ENCODE peak calls at places on chromosomes 11 and 22, in seven cellular contexts. E is stimulated activated effector memory CD8-positive, alpha-beta T cell treated with anti-CD3 and anti-CD28 coated beads, Interleukin-12 subunit alpha, Interleukin-12 subunit beta, amount 100 ng/mL, for 72 hours; L is stimulated activated CD4-positive, alpha-beta T cell treated with anti-CD3 and anti-CD28 coated beads, Interleukin-4, amount 100 ng/mL, for 24 hours; I is astrocyte of the hippocampus; O is AG09309; N is HAP-1; P is astrocyte. R is an unnamed sample.

GRCh38 chr11:34783816-34784317 is 132.3 kb downstream of the APIP start:
- DNase-seq in L (no peak), N (no peak), O (no peak), E (no peak), I (no peak), P (no peak), R (no peak)

GRCh38 chr11:70088735-70089250 is 10.7 kb downstream of the ANO1 start:
- DNase-seq in L (no peak), O (no peak), I (no peak), P (no peak), N (no peak), E (no peak), R (no peak)

GRCh38 chr22:46674367-46674781 is 54.2 kb downstream of the GRAMD4 start:
- DNase-seq in E (peak), I (no peak), N (no peak), P (no peak), L (peak), O (no peak), R (no peak)

GRCh38 chr22:36211237-36211881 is 9.8 kb upstream of the APOL4 start:
- DNase-seq in I (peak), O (no peak), P (peak), N (no peak), L (no peak), E (no peak), R (no peak)

GRCh38 chr11:67642148-67642475 is 2.5 kb upstream of the TBX10 start:
- DNase-seq in P (no peak), N (no peak), I (no peak), L (no peak), E (no peak), O (no peak), R (no peak)

GRCh38 chr22:19983701-19984100 is 32.9 kb downstream of the ARVCF start:
- DNase-seq in I (no peak), P (no peak), N (no peak), L (no peak), O (no peak), E (no peak), R (no peak)

GRCh38 chr22:44380716-44381500 is 68.2 kb upstream of the SHISAL1 start:
- DNase-seq in L (no peak), P (no peak), E (no peak), O (no peak), I (no peak), N (no peak), R (no peak)

GRCh38 chr22:46578251-46578823 is 40.9 kb upstream of the CELSR1 start:
- DNase-seq in P (no peak), O (no peak), E (no peak), L (no peak), N (no peak), I (no peak), R (no peak)

GRCh38 chr22:45996241-45997076 is 19.5 kb upstream of the WNT7B start:
- DNase-seq in O (no peak), E (no peak), L (no peak), P (peak), I (peak), N (no peak), R (no peak)

GRCh38 chr11:44729065-44729464 is 2.3 kb downstream of the TSPAN18 start:
- DNase-seq in E (no peak), N (no peak), L (no peak), P (no peak), O (no peak), I (no peak), R (peak)

GRCh38 chr22:30717331-30717921 is 22.8 kb downstream of the OSBP2 start:
- DNase-seq in O (peak), I (peak), L (no peak), E (no peak), P (peak), N (no peak), R (no peak)

GRCh38 chr22:46626911-46627805 is 7.0 kb downstream of the GRAMD4 start:
- DNase-seq in O (no peak), E (no peak), P (no peak), N (peak), L (no peak), I (no peak), R (peak)

GRCh38 chr11:117146521-117146920 is 2.4 kb downstream of the PAFAH1B2 start:
- DNase-seq in P (peak), O (no peak), N (no peak), I (peak), E (no peak), L (no peak), R (no peak)

GRCh38 chr11:35323076-35323868 is 96.1 kb downstream of the SLC1A2 start:
- DNase-seq in N (no peak), O (no peak), E (no peak), P (peak), I (no peak), L (no peak), R (no peak)

GRCh38 chr11:76073716-76074115 is 132.6 kb downstream of the WNT11 start:
- DNase-seq in N (no peak), P (peak), I (no peak), O (peak), L (no peak), E (no peak), R (no peak)

GRCh38 chr22:50144005-50144614 is 26.4 kb upstream of the PANX2 start:
- DNase-seq in P (no peak), L (no peak), E (no peak), N (no peak), I (no peak), O (no peak), R (no peak)

GRCh38 chr22:21734540-21735197 is 925 bp downstream of the YPEL1 start:
- DNase-seq in L (no peak), I (no peak), O (no peak), P (no peak), E (no peak), N (no peak), R (no peak)

GRCh38 chr11:58968251-58968711 is 29.0 kb downstream of the GLYATL1 start:
- DNase-seq in L (no peak), I (peak), N (no peak), P (no peak), O (no peak), E (no peak), R (peak)

GRCh38 chr11:396948-397548 is 3.0 kb downstream of the PKP3 start:
- DNase-seq in L (peak), O (no peak), N (peak), E (peak), I (peak), P (peak), R (peak)

GRCh38 chr11:95098826-95099225 is 9.2 kb downstream of the ENDOD1 start:
- DNase-seq in L (no peak), N (no peak), O (no peak), P (no peak), E (no peak), I (no peak), R (no peak)

GRCh38 chr22:46963672-46964545 is 201.5 kb downstream of the TBC1D22A start:
- DNase-seq in I (no peak), N (no peak), P (no peak), L (no peak), E (no peak), O (no peak), R (no peak)

GRCh38 chr22:32206774-32207758 is 2.2 kb upstream of the RFPL2 start:
- DNase-seq in E (peak), P (no peak), O (no peak), L (peak), I (peak), N (peak), R (peak)

GRCh38 chr22:48651981-48652538 is 1175.6 kb downstream of the BRD1 start:
- DNase-seq in P (peak), I (no peak), O (no peak), L (no peak), N (no peak), E (no peak), R (no peak)

GRCh38 chr22:38753894-38754246 is 1.9 kb downstream of the SUN2 start:
- DNase-seq in E (no peak), P (no peak), I (no peak), L (no peak), N (no peak), O (no peak), R (no peak)

GRCh38 chr22:38881464-38881871 is 9.5 kb upstream of the CBX6 start:
- DNase-seq in I (peak), L (no peak), N (no peak), O (peak), E (no peak), P (peak), R (no peak)

GRCh38 chr11:63720611-63721010 is 39.3 kb downstream of the RTN3 start:
- DNase-seq in N (no peak), I (no peak), P (no peak), L (no peak), O (no peak), E (no peak), R (no peak)

GRCh38 chr22:42949159-42949558 is 65.8 kb downstream of the PACSIN2 start:
- DNase-seq in E (no peak), L (no peak), P (peak), N (no peak), I (peak), O (no peak), R (no peak)

GRCh38 chr11:100719809-100720221 is 32.7 kb downstream of the ARHGAP42 start:
- DNase-seq in E (no peak), O (peak), N (no peak), I (peak), L (no peak), P (peak), R (peak)

GRCh38 chr11:79052539-79052938 is 388.3 kb downstream of the TENM4 start:
- DNase-seq in E (no peak), N (peak), I (peak), P (no peak), O (no peak), L (no peak), R (peak)

R was measured in H7.